ENCODE peak calls at places on chromosomes 5 and 9, in six cellular contexts. K, R, X, B, U and N are unnamed samples.

GRCh38 chr9:93825348-93826115 is 129.6 kb downstream of the BARX1 start:
- DNase-seq in K (no peak), R (no peak), X (no peak), B (no peak), U (no peak), N (no peak)

GRCh38 chr9:17135578-17135904 is 701 bp downstream of the CNTLN start:
- DNase-seq in K (no peak), R (no peak), X (no peak), B (no peak), U (peak; percentile 14), N (no peak)

GRCh38 chr5:14469485-14470377 is 111.9 kb upstream of the OTULINL start:
- DNase-seq in K (no peak), R (no peak), X (no peak), B (no peak), U (no peak), N (no peak)

GRCh38 chr9:70053864-70054263 is 10.2 kb downstream of the MAMDC2 start:
- DNase-seq in K (no peak), R (no peak), X (no peak), B (no peak), U (no peak), N (no peak)

GRCh38 chr5:156329197-156329611 is 2.2 kb downstream of the SGCD start:
- DNase-seq in K (no peak), R (peak; percentile 54), X (no peak), B (no peak), U (no peak), N (no peak)

GRCh38 chr5:18243846-18244245 is 609.6 kb downstream of the TAF11L14 start:
- DNase-seq in K (no peak), R (no peak), X (no peak), B (no peak), U (no peak), N (no peak)

GRCh38 chr5:95620030-95620869 is at the start of gene GPR150:
- DNase-seq in K (no peak), R (no peak), X (peak; percentile 71), B (peak; percentile 84), U (peak; percentile 53), N (peak; percentile 47)

GRCh38 chr9:128495804-128496417 is 8.6 kb upstream of the GLE1 start:
- DNase-seq in K (no peak), R (no peak), X (no peak), B (no peak), U (no peak), N (no peak)

GRCh38 chr9:135606885-135607259 is 32.5 kb downstream of the GLT6D1 start:
- DNase-seq in K (no peak), R (no peak), X (no peak), B (no peak), U (no peak), N (no peak)

GRCh38 chr5:75055727-75056144 is 3.4 kb upstream of the GCNT4 start:
- DNase-seq in K (no peak), R (no peak), X (no peak), B (no peak), U (no peak), N (no peak)